ENCODE peak calls at places on chromosome 4, in seven cellular contexts. X is AG10803, Z is tibial nerve, I is left ventricle myocardium inferior, L is PC-9, Q is heart left ventricle, V is stomach. W is an unnamed sample.

GRCh38 chr4:94676910-94677309 is 80.8 kb upstream of the BMPR1B start:
- DNase-seq in V (no peak), X (peak; percentile 81), I (no peak), L (no peak), Q (no peak), Z (no peak), W (no peak)

GRCh38 chr4:4990857-4991540 is 28.3 kb downstream of the CYTL1 start:
- DNase-seq in L (peak; percentile 71), Q (peak; percentile 48), Z (peak; percentile 61), I (peak; percentile 72), X (peak; percentile 93), V (peak; percentile 46), W (peak; percentile 29)

GRCh38 chr4:94127707-94128328 is 79.8 kb upstream of the SMARCAD1 start:
- DNase-seq in I (no peak), L (no peak), V (no peak), Z (no peak), X (peak; percentile 23), Q (no peak), W (no peak)

GRCh38 chr4:108502366-108502765 is 118.0 kb upstream of the RPL34 start:
- DNase-seq in X (peak; percentile 4), Z (no peak), V (no peak), I (no peak), Q (no peak), L (no peak), W (no peak)

GRCh38 chr4:8035371-8035780 is 95.7 kb upstream of the AFAP1 start:
- DNase-seq in V (no peak), X (peak; percentile 33), I (no peak), Q (no peak), L (no peak), Z (no peak), W (no peak)

GRCh38 chr4:52915730-52916129 is 53.6 kb downstream of the RASL11B start:
- DNase-seq in Z (no peak), I (no peak), X (no peak), Q (no peak), V (peak; percentile 50), L (no peak), W (no peak)

GRCh38 chr4:188439641-188440311 is 300.5 kb downstream of the TRIML1 start:
- DNase-seq in L (no peak), V (peak; percentile 32), X (peak; percentile 40), I (peak; percentile 49), Q (peak; percentile 31), Z (no peak), W (peak; percentile 16)

GRCh38 chr4:7861440-7861881 is 78.2 kb downstream of the AFAP1 start:
- DNase-seq in I (peak; percentile 41), X (peak; percentile 98), Q (peak; percentile 34), L (peak; percentile 56), V (no peak), Z (no peak), W (peak; percentile 55)

GRCh38 chr4:155371432-155372043 is 5.2 kb downstream of the MAP9 start:
- DNase-seq in X (peak; percentile 30), V (no peak), Q (no peak), Z (no peak), L (no peak), I (no peak), W (no peak)

GRCh38 chr4:159009521-159009920 is 93.4 kb upstream of the RAPGEF2 start:
- DNase-seq in Z (no peak), L (no peak), Q (no peak), I (no peak), V (no peak), X (no peak), W (no peak)

GRCh38 chr4:106369456-106370060 is 980 bp upstream of the GIMD1 start:
- DNase-seq in Q (no peak), Z (no peak), X (peak; percentile 94), V (no peak), I (no peak), L (peak; percentile 37), W (peak; percentile 46)

GRCh38 chr4:2494992-2495391 is 26.1 kb downstream of the RNF4 start:
- DNase-seq in Q (no peak), V (no peak), L (no peak), Z (no peak), X (no peak), I (no peak), W (no peak)

GRCh38 chr4:24809376-24809775 is 14.0 kb downstream of the SOD3 start:
- DNase-seq in V (no peak), Q (no peak), L (no peak), I (no peak), X (no peak), Z (no peak), W (no peak)

GRCh38 chr4:188437535-188437934 is 298.3 kb downstream of the TRIML1 start:
- DNase-seq in Q (no peak), I (no peak), V (no peak), L (peak; percentile 37), Z (no peak), X (no peak), W (no peak)

GRCh38 chr4:125961626-125962025 is 646.9 kb downstream of the FAT4 start:
- DNase-seq in V (no peak), Z (no peak), Q (no peak), L (no peak), X (no peak), I (no peak), W (no peak)

GRCh38 chr4:95500361-95500760 is 48.4 kb downstream of the UNC5C start:
- DNase-seq in V (no peak), I (no peak), Q (no peak), Z (no peak), L (no peak), X (no peak), W (no peak)

GRCh38 chr4:21139327-21139726 is 439.1 kb downstream of the PACRGL start:
- DNase-seq in Z (no peak), V (no peak), L (no peak), X (no peak), I (no peak), Q (no peak), W (no peak)
- H3K4me3 ChIP-seq in Z (no peak overlapping the region), V (no peak overlapping the region), L (no peak overlapping the region), X (no peak overlapping the region), I (no peak overlapping the region), Q (no peak overlapping the region), W (no peak overlapping the region)

GRCh38 chr4:78606035-78606434 is 54.5 kb downstream of the ANXA3 start:
- DNase-seq in Z (no peak), L (no peak), V (no peak), Q (no peak), X (no peak), I (no peak), W (no peak)

GRCh38 chr4:78606530-78607095 is 55.0 kb downstream of the ANXA3 start:
- DNase-seq in X (no peak), I (no peak), L (no peak), Q (no peak), Z (no peak), V (no peak), W (no peak)

GRCh38 chr4:78602334-78602733 is 50.8 kb downstream of the ANXA3 start:
- DNase-seq in Q (no peak), L (no peak), Z (no peak), X (peak; percentile 72), V (no peak), I (no peak), W (no peak)

GRCh38 chr4:78603384-78603783 is 51.8 kb downstream of the ANXA3 start:
- DNase-seq in V (no peak), Q (no peak), I (no peak), L (no peak), Z (no peak), X (no peak), W (no peak)

GRCh38 chr4:78604988-78605387 is 53.4 kb downstream of the ANXA3 start:
- DNase-seq in X (no peak), L (no peak), Q (no peak), Z (no peak), V (no peak), I (no peak), W (no peak)
- TF ChIP-seq CTCF in X (no peak), L (no peak), Q (no peak), Z (no peak), V (no peak), I (no peak), W (no peak)

GRCh38 chr4:102586644-102587021 is 85.5 kb downstream of the NFKB1 start:
- DNase-seq in I (no peak), V (no peak), X (no peak), Q (no peak), L (no peak), Z (no peak), W (no peak)
- H3K4me3 ChIP-seq in I (no peak overlapping the region), V (no peak overlapping the region), X (no peak overlapping the region), Q (no peak overlapping the region), L (no peak overlapping the region), Z (no peak overlapping the region), W (no peak overlapping the region)

GRCh38 chr4:138576684-138577083 is 334.5 kb upstream of the SLC7A11 start:
- DNase-seq in L (no peak), I (no peak), X (peak; percentile 32), Q (no peak), Z (no peak), V (no peak), W (no peak)
- TF ChIP-seq CTCF in L (peak; percentile 66), I (no peak), X (peak; percentile 60), Q (no peak), Z (no peak), V (no peak), W (peak; percentile 65)

GRCh38 chr4:40190880-40191815 is 5.7 kb upstream of the RHOH start:
- DNase-seq in Q (no peak), L (peak; percentile 72), I (no peak), X (no peak), Z (no peak), V (no peak), W (no peak)
- H3K4me3 ChIP-seq in Q (peak overlapping the region; percentile 15), L (no peak overlapping the region), I (no peak overlapping the region), X (no peak overlapping the region), Z (no peak overlapping the region), V (no peak overlapping the region), W (no peak overlapping the region)

GRCh38 chr4:109675843-109676242 is 27.4 kb downstream of the CASP6 start:
- DNase-seq in V (no peak), X (no peak), Q (no peak), L (no peak), Z (no peak), I (no peak), W (no peak)

GRCh38 chr4:109672173-109672572 is 31.1 kb downstream of the CASP6 start:
- DNase-seq in L (no peak), V (no peak), I (no peak), Z (no peak), Q (no peak), X (no peak), W (no peak)

GRCh38 chr4:109673303-109673702 is 29.9 kb downstream of the CASP6 start:
- DNase-seq in V (no peak), L (no peak), Q (no peak), Z (no peak), I (no peak), X (no peak), W (no peak)

GRCh38 chr4:109675181-109675580 is 28.1 kb downstream of the CASP6 start:
- DNase-seq in Z (no peak), L (no peak), Q (no peak), V (no peak), X (no peak), I (no peak), W (no peak)

DNA sequence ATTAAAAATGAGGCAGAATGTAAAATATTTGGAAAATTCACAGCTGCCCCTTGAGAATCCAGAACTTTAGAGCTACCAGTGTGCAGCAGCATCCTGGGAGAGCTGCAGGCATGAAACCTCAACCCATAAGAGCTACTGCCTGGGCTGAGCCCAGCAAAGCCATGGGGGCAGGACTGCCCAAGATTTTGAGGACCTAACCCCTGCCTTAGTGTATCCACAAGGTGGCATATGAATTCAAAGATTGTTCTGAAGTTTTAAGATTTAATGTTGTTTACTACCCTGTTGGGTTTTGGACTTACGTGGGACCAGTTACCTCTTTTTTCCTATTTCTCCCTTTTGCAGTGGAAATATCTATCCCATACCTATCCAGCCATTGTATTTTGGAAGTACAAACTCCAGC is 26.4 kb downstream of the CASP6 start:
- DNase-seq in X (no peak), Z (no peak), V (no peak), I (no peak), L (no peak), Q (no peak), W (no peak)
- TF ChIP-seq CTCF in X (no peak), Z (no peak), V (no peak), I (no peak), L (no peak), Q (no peak), W (peak; percentile 12)